ENCODE peak calls at places on chromosome 2, in four cellular contexts. C, I, S and X are unnamed samples.
A peak's percentile ranks its signal among the peaks of the same experiment; 100 is the strongest.

GRCh38 chr2:238948765-238949641 is 101.1 kb downstream of the TWIST2 start:
- DNase-seq in S (peak; percentile 39), I (no peak), C (peak; percentile 30), X (no peak)

GRCh38 chr2:63048367-63049171 is 2.1 kb upstream of the OTX1 start:
- DNase-seq in C (no peak), S (no peak), I (no peak), X (peak; percentile 44)

GRCh38 chr2:47819834-47820233 is 36.9 kb downstream of the MSH6 start:
- DNase-seq in C (no peak), I (no peak), S (peak; percentile 29), X (no peak)

GRCh38 chr2:44952143-44952805 is 10.8 kb downstream of the SIX3 start:
- DNase-seq in S (peak; percentile 77), C (no peak), I (no peak), X (peak; percentile 88)

GRCh38 chr2:19559596-19560240 is 201.3 kb upstream of the OSR1 start:
- DNase-seq in I (no peak), C (no peak), S (no peak), X (no peak)

GRCh38 chr2:9398881-9399805 is 24.2 kb downstream of the ITGB1BP1 start:
- DNase-seq in I (no peak), S (no peak), C (no peak), X (no peak)

GRCh38 chr2:112156152-112156986 is 18.2 kb downstream of the FBLN7 start:
- DNase-seq in S (peak; percentile 77), I (no peak), C (no peak), X (no peak)

GRCh38 chr2:27940090-27940671 is 49.7 kb downstream of the BABAM2 start:
- DNase-seq in I (no peak), S (no peak), C (no peak), X (no peak)

GRCh38 chr2:236988690-236989639 is 96.7 kb upstream of the COPS8 start:
- DNase-seq in C (no peak), S (peak; percentile 11), I (peak; percentile 81), X (no peak)

GRCh38 chr2:235087812-235088607 is 136.2 kb downstream of the SH3BP4 start:
- DNase-seq in I (no peak), S (peak; percentile 32), C (no peak), X (no peak)

GRCh38 chr2:60597346-60597745 is 43.9 kb upstream of the BCL11A start:
- DNase-seq in S (no peak), C (no peak), I (no peak), X (no peak)

GRCh38 chr2:45121236-45121927 is 112.1 kb upstream of the SIX2 start:
- DNase-seq in I (no peak), C (no peak), S (no peak), X (no peak)

GRCh38 chr2:85318222-85319182 is 9.3 kb downstream of the TGOLN2 start:
- DNase-seq in I (peak; percentile 57), S (peak; percentile 58), C (no peak), X (no peak)

GRCh38 chr2:235343156-235343774 is 150.6 kb upstream of the AGAP1 start:
- DNase-seq in S (peak; percentile 52), I (no peak), C (no peak), X (no peak)

GRCh38 chr2:13056259-13056843 is 339.6 kb downstream of the TRIB2 start:
- DNase-seq in S (peak; percentile 44), I (no peak), C (no peak), X (no peak)

GRCh38 chr2:51859260-51859659 is 827.3 kb upstream of the NRXN1 start:
- DNase-seq in C (no peak), I (no peak), S (no peak), X (no peak)

GRCh38 chr2:50951416-50951815 is 80.5 kb downstream of the NRXN1 start:
- DNase-seq in I (no peak), S (peak; percentile 47), C (peak; percentile 19), X (no peak)

GRCh38 chr2:164000171-164000570 is 264.4 kb upstream of the FIGN start:
- DNase-seq in I (no peak), C (no peak), S (peak; percentile 8), X (no peak)

GRCh38 chr2:72893594-72894319 is 6.5 kb downstream of the SPR start:
- DNase-seq in S (peak; percentile 82), I (peak; percentile 78), C (no peak), X (peak; percentile 75)

GRCh38 chr2:234147335-234147861 is 96.9 kb downstream of the SPP2 start:
- DNase-seq in C (no peak), I (no peak), S (no peak), X (no peak)

GRCh38 chr2:157497603-157498314 is 53.9 kb upstream of the CYTIP start:
- DNase-seq in S (peak; percentile 59), C (no peak), I (no peak), X (peak; percentile 49)

GRCh38 chr2:174344716-174345472 is 10.1 kb downstream of the SP9 start:
- DNase-seq in S (peak; percentile 67), C (peak; percentile 25), I (no peak), X (peak; percentile 35)

GRCh38 chr2:235021752-235022151 is 69.9 kb downstream of the SH3BP4 start:
- DNase-seq in S (peak; percentile 98), C (peak; percentile 76), I (no peak), X (no peak)

GRCh38 chr2:186309901-186310300 is 176.2 kb upstream of the ZC3H15 start:
- DNase-seq in C (no peak), S (peak; percentile 43), I (peak; percentile 89), X (no peak)

GRCh38 chr2:35873921-35874320 is 481.7 kb upstream of the CRIM1 start:
- DNase-seq in C (no peak), S (no peak), I (no peak), X (no peak)
- TF ChIP-seq CTCF in C (no peak), S (no peak), I (no peak), X (no peak)

DNA sequence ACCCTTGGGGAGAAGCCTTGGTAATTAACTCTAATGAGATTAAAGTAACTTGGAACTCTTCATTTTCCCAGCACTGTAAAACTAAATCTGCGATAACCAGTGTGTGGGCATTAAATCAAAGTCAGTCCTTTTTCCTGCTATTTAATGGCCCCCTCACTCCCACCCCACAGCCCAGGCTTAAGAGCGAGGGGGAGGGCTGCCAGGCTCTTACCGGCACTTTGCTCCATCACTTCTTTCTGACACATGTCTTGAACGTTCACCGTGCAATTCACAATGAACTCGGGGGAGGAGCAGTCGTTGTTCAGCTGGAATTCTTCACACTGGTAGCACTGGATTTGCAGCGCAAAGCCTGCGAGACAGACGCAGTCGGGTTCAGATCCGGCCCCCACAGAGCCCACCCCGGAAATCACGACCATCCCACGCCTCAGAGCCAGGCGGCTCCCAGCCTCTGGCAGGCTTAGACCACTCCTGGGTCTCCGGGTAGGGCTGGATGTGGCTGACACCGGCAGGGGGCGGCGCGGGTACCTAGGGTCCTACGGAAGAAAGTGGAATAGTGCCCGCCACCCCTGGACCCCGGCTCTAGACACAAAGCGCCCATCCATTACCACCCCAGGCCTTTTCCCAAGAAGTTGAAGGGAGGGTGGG is 1.7 kb downstream of the LYPD1 start:
- DNase-seq in I (no peak), C (no peak), S (no peak), X (no peak)
- TF ChIP-seq CTCF in I (no peak), C (no peak), S (no peak), X (no peak)

DNA sequence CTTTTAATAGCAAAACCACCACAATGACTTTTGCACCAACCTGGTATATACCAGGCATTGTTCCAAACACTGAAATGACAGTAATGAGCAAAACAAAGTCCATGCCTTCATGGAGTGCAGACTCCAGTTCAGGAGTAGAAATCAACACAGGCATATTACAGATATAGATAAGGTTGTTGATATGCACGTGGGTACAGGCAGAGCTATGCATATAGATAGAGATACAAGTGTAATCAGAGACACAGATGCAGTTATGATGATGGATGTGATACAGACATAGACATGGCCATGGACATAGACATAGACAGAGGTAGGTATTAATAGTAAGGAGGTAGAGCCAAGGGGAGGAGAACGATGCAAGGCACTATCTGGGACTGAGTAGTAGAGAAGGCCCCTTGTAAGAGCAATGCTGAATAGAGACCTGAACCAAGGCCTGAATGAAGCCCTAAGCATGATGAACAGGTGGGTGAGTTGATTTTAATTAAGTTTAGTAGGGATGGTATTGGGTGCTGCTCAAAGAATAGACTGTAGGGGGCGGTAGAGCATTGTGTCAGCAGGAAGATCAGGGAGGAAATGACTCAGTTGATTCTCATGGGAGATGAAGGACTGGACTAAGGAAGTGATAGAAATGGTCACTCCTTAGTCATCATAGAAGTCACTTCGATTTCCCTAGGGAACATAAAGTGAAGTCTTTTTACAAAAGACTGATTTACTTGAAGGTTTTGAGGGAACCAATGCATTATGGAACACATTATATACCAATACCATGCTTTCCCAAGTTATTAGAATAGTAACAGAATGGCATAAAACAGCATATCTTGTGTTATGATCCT is 39.4 kb downstream of the CMPK2 start:
- DNase-seq in I (peak; percentile 60), S (peak; percentile 91), C (peak; percentile 44), X (peak; percentile 59)
- TF ChIP-seq CTCF in I (peak; percentile 32), S (peak; percentile 62), C (peak; percentile 37), X (peak; percentile 72)

DNA sequence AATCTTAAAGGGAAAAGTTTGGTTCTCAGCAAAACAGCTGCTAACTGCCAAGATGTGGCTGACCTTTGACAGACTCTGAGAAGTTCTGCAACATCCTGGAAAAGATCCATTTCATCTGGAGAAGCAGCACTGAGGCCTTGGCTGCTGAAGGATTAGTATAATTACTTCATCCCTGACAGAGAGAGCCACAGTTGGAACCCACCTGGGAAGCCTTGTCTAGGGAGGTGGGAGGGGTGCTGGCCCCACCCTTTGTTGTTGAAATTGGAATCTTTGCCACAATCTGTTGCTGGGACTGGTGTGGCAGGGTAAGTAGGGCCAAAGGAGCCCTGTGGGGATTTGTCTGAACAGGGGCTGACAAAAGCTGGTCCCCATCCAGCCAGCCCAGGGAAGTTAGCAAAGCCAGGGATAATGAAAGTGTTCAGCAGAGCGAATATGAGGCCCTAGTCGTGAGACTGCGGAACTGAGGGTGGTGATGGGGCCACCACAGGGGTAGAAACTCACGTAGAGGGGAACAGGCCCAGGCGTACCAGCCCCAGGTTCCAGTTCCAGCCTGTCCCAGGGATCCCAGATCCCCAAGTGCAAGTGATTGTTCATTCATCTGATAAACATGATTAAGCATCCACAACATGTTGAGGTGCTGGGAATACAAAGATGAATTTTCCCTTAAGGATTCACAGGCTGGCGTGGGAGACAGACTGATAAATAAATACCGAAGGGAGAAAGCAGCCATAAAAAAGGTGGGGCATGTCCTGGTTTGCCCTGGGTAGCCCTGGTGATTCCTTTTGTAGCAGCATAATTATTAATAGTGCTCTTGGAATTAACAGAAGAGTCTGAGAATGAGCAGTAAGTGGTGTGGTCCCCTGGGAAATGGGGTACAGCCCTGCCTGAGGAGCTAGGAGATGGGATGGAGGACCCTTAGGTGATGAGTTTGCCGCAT is 60.0 kb downstream of the MYO1B start:
- DNase-seq in I (peak; percentile 62), C (peak; percentile 66), S (peak; percentile 82), X (no peak)
- TF ChIP-seq CTCF in I (no peak), C (no peak), S (no peak), X (no peak)

GRCh38 chr2:54723300-54724149 is at the start of gene EML6:
- DNase-seq in S (peak; percentile 99), C (peak; percentile 80), I (peak; percentile 99), X (peak; percentile 99)
- TF ChIP-seq CTCF in S (no peak), C (no peak), I (no peak), X (no peak)

GRCh38 chr2:29343830-29344229 is 228.6 kb downstream of the CLIP4 start:
- DNase-seq in I (no peak), S (no peak), C (no peak), X (no peak)
- TF ChIP-seq CTCF in I (no peak), S (no peak), C (peak; percentile 18), X (no peak)

GRCh38 chr2:73987109-73987947 is 2.6 kb downstream of the TET3 start:
- DNase-seq in I (no peak), C (no peak), S (no peak), X (peak; percentile 54)
- TF ChIP-seq CTCF in I (no peak), C (peak; percentile 30), S (no peak), X (peak; percentile 23)